ENCODE peak calls at places on chromosomes 3 and 15, in five cellular contexts. F is aorta, N is heart left ventricle, S is K562, W is heart right ventricle. B is an unnamed sample. For H3K4me1, the result is how much of the 10 kb centered on the place peaks cover.

GRCh38 chr3:123392871-123393620 is 55.8 kb downstream of the ADCY5 start:
- DNase-seq in W (no peak), S (no peak), F (no peak), N (peak), B (no peak)

GRCh38 chr3:16319307-16319706 is 54.3 kb downstream of the OXNAD1 start:
- DNase-seq in F (no peak), S (peak), W (no peak), N (no peak), B (no peak)

GRCh38 chr3:194136519-194137313 is 768 bp downstream of the HES1 start:
- DNase-seq in W (no peak), N (peak), S (no peak), F (no peak), B (peak)

GRCh38 chr3:184540777-184541681 is 20.6 kb upstream of the EPHB3 start:
- DNase-seq in N (peak), F (peak), W (peak), S (peak), B (peak)

GRCh38 chr3:11563749-11564148 is 80.0 kb downstream of the VGLL4 start:
- DNase-seq in F (peak), N (peak), W (no peak), S (no peak), B (no peak)

GRCh38 chr15:70717237-70717793 is 46.0 kb downstream of the UACA start:
- DNase-seq in S (no peak), W (no peak), N (no peak), F (no peak), B (no peak)

GRCh38 chr3:150970665-150971327 is 1.7 kb downstream of the CLRN1 start:
- DNase-seq in W (no peak), S (no peak), F (no peak), N (no peak), B (no peak)

GRCh38 chr15:73922186-73923151 is 3.8 kb upstream of the LOXL1 start:
- DNase-seq in N (no peak), S (no peak), W (peak), F (peak), B (peak)

GRCh38 chr3:127590593-127591477 is at the start of gene TPRA1:
- DNase-seq in W (peak), S (peak), F (peak), N (peak), B (peak)

GRCh38 chr3:190172751-190173150 is 52.1 kb upstream of the P3H2 start:
- DNase-seq in F (no peak), N (no peak), W (no peak), S (no peak), B (no peak)

GRCh38 chr3:136577791-136578190 is 174.4 kb downstream of the STAG1 start:
- DNase-seq in S (peak), W (no peak), F (no peak), N (no peak), B (no peak)

GRCh38 chr15:63973212-63974009 is 72.9 kb downstream of the DAPK2 start:
- DNase-seq in W (no peak), S (no peak), F (no peak), N (no peak), B (no peak)

GRCh38 chr3:193134895-193135294 is 106.1 kb upstream of the PLAAT1 start:
- DNase-seq in W (no peak), N (no peak), S (no peak), F (no peak), B (peak)

GRCh38 chr15:25846377-25846776 is 16.8 kb downstream of the ATP10A start:
- DNase-seq in N (no peak), F (no peak), W (no peak), S (no peak), B (peak)

GRCh38 chr3:184237772-184238171 is 8.4 kb downstream of the VWA5B2 start:
- DNase-seq in F (no peak), N (no peak), S (no peak), W (no peak), B (no peak)

GRCh38 chr3:190322604-190323240 is 476 bp upstream of the CLDN1 start:
- DNase-seq in F (no peak), W (no peak), N (no peak), S (no peak), B (no peak)

GRCh38 chr3:54357307-54357706 is 235.0 kb downstream of the CACNA2D3 start:
- DNase-seq in W (no peak), N (no peak), F (no peak), S (no peak), B (no peak)

GRCh38 chr3:125037498-125038150 is 18.2 kb downstream of the HEG1 start:
- DNase-seq in S (no peak), F (no peak), W (no peak), N (no peak), B (no peak)
- H3K27ac ChIP-seq in S (no peak), F (no peak), W (peak), N (no peak), B (no peak)

DNA sequence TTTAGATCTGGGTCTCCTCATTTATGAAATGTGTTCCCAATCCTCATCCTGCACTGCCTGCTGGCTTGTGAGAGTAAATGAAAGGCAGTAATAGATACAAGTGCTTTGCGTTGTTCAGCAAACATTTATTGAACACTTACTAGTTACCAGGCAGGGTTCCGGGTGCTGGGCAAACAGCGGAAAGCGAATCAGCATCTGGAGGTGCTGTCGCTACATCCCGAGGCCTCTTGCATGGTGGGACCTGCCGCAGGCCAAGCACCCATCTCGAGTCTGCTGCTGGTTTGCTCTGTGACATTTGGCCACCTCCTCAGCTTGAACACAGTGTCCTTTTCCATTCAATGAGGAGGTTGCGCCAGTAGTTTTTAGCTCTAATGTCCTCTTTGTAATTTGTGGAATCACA is 24.8 kb downstream of the TRAK1 start:
- DNase-seq in N (peak), F (no peak), S (no peak), W (no peak), B (no peak)
- H3K4me1 ChIP-seq in N (half or more), F (under half), S (under half), W (under half), B (under half)

DNA sequence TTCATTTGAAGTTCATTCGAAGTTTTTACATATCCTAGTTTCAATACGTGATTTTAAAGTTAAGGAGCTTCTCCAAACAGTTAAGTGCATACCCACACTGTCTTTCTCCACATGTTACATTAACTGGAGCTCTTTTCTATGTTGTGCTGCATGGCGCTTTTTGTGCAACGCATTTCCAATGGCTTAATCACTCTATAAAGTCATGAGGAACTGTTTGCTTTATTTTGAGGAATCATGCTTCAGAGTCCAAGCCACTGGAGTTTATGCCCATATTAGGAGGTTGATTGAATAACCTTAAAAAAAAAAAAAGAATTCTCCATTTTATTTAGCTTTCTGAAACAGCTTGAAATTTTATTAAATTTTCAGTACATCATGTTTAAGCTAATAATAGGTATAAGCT is 109.4 kb upstream of the MBNL1 start:
- DNase-seq in S (no peak), F (no peak), N (no peak), W (no peak), B (no peak)
- H3K27ac ChIP-seq in S (no peak), F (no peak), N (no peak), W (no peak), B (no peak)

DNA sequence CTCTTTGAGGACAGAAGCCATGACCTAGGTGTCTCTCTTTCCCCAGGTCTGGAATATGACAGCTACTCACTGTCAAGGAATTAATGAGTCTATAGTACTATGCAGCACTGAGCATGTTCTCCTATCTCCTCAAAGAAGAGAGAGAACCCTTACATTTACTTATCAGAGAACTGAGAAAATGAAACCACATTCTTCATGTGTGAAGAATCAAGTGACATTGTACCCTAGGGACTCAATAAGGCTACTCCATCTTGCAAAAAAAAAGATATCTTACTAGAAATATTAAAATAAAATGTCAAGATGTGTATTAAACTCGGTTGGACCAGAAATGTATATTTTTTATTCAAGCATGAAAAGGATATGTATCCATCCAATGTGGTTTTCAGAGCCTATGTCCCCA is 133.2 kb upstream of the COL8A1 start:
- DNase-seq in S (no peak), F (no peak), N (no peak), W (no peak), B (no peak)
- H3K4me1 ChIP-seq in S (under half), F (under half), N (under half), W (under half), B (under half)

DNA sequence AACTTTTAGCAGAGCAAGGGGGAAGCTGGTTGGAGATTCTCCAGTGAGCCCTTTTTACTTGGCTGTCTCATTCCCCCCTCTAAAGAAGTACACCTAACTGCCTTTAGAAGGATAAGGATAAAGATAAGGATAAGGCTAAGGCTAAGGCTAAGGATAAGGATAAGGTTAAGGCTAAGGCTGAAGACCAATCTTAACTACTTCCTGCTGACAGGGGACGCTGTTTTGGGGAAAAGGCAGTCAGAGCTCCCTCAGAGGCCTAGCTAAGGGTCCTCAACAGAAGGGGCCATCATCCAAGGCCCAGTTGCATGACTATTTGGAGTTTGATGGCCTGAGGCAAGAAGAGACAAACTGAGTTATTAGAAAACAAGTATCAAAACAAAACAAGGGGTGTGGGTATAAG is 94.3 kb upstream of the ARPP21 start:
- DNase-seq in S (no peak), W (no peak), N (no peak), F (no peak), B (no peak)
- H3K27ac ChIP-seq in S (no peak), W (no peak), N (no peak), F (no peak), B (no peak)

GRCh38 chr3:57803647-57804081 is 47.6 kb downstream of the SLMAP start:
- DNase-seq in F (no peak), N (no peak), S (no peak), W (peak), B (no peak)
- H3K4me1 ChIP-seq in F (under half), N (under half), S (under half), W (under half), B (under half)

GRCh38 chr15:84658788-84659411 is 901 bp upstream of the NMB start:
- DNase-seq in F (no peak), N (no peak), W (no peak), S (no peak), B (no peak)
- H3K27ac ChIP-seq in F (peak), N (no peak), W (peak), S (no peak), B (peak)

GRCh38 chr15:60373327-60373726 is 24.5 kb downstream of the ANXA2 start:
- DNase-seq in F (no peak), S (no peak), W (no peak), N (no peak), B (no peak)
- H3K4me1 ChIP-seq in F (under half), S (under half), W (half or more), N (half or more), B (under half)

DNA sequence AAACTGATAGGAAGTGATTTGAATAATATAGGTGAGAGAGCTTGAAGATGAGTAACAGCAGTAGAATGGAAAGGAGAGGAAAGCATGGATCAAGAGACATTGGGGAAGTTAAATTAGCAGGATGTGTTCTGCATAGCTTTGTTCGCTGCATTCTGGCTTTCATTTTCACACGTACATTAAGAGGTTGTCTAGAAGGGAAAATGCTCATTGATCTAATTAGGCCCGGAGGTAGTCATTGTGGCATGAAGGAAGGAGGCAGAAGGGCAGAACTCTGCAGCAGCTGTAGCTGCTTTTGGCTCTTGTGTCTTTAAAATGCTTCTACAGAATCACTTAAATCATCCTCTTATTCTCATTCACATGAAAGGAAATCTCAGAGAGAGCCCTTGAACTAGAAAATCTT is 40.3 kb downstream of the KCNAB1 start:
- DNase-seq in W (no peak), N (no peak), S (no peak), F (no peak), B (no peak)
- H3K27ac ChIP-seq in W (no peak), N (no peak), S (no peak), F (no peak), B (no peak)

DNA sequence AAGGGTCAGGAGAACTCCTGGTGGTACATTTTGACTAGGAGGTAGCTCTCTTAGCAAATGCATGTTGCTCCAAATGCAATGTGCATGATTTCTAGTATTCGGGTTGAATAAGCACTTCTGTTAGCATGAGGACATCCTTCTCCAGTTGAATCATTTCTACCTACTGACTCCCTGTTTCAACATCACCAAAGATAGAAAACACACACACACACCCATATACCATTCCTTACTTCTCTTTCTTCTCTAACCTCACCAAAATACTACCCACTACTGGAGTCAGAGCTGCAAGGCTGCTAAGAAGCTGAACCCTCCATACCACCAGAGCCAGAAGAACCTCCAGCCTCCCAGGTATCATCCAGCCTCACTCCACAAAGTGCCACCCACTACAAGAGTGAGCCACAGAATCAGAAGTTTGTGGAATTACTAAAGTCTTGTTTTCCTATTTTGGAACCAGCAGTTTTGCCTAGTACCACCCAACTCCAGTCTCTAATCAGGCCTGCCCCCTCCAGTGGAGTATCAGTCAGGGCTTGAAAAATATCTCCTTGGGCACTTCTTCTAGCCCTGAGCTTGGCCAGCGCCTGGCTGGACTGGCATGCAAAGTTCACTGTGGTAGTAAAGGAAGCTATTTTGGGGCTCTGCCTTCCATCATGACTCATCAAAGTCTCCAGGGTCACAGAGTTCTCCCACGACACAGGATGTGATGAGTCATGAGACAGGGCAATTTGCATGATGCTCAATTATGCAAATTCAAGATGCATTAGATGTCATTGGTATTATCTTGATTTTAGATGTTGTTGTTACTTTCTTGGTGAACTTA is 110.2 kb downstream of the CYP19A1 start:
- DNase-seq in N (no peak), S (peak), W (peak), F (peak), B (no peak)
- H3K4me1 ChIP-seq in N (under half), S (under half), W (under half), F (under half), B (under half)

B was measured in right cardiac atrium.